ENCODE peak calls at places on chromosomes 6 and 20, in eight cellular contexts. N is AG09309; Q is NT2/D1; V is naive thymus-derived CD8-positive, alpha-beta T cell; B is Calu3; F is A673; C is CD8-positive, alpha-beta T cell; X is left cardiac atrium. R is an unnamed sample.

GRCh38 chr6:21082091-21082490 is 511.5 kb upstream of the SOX4 start:
- DNase-seq in N (no peak), Q (no peak), V (no peak), B (no peak), F (no peak), C (no peak), X (no peak), R (no peak)

GRCh38 chr6:37516920-37517405 is 17.3 kb upstream of the CCDC167 start:
- DNase-seq in N (no peak), Q (no peak), V (no peak), B (no peak), F (no peak), C (no peak), X (no peak), R (no peak)

GRCh38 chr6:15793288-15793687 is 130.5 kb upstream of the DTNBP1 start:
- DNase-seq in N (peak; percentile 21), Q (no peak), V (no peak), B (peak; percentile 11), F (no peak), C (no peak), X (no peak), R (peak; percentile 18)

GRCh38 chr6:34834789-34835518 is 43.1 kb downstream of the BLTP3A start:
- DNase-seq in N (peak; percentile 18), Q (no peak), V (no peak), B (no peak), F (no peak), C (no peak), X (no peak), R (peak; percentile 47)

GRCh38 chr20:50259705-50260479 is 69.3 kb downstream of the CEBPB start:
- DNase-seq in N (no peak), Q (no peak), V (no peak), B (no peak), F (no peak), C (no peak), X (peak; percentile 72), R (no peak)

GRCh38 chr6:43771210-43771857 is 1.3 kb downstream of the VEGFA start:
- DNase-seq in N (no peak), Q (no peak), V (peak; percentile 34), B (peak; percentile 64), F (peak; percentile 72), C (peak; percentile 41), X (peak; percentile 79), R (peak; percentile 80)

GRCh38 chr20:39785252-39785917 is 823.2 kb downstream of the DHX35 start:
- DNase-seq in N (no peak), Q (no peak), V (no peak), B (no peak), F (no peak), C (no peak), X (no peak), R (no peak)

GRCh38 chr20:7090001-7090400 is 322.5 kb downstream of the BMP2 start:
- DNase-seq in N (no peak), Q (no peak), V (no peak), B (no peak), F (no peak), C (no peak), X (no peak), R (no peak)

GRCh38 chr6:161181136-161181535 is 92.7 kb downstream of the AGPAT4 start:
- DNase-seq in N (no peak), Q (no peak), V (no peak), B (no peak), F (no peak), C (no peak), X (no peak), R (no peak)

GRCh38 chr20:39640147-39640546 is 678.0 kb downstream of the DHX35 start:
- DNase-seq in N (no peak), Q (no peak), V (no peak), B (no peak), F (no peak), C (no peak), X (no peak), R (no peak)

GRCh38 chr6:143596857-143597256 is 80.9 kb upstream of the PHACTR2 start:
- DNase-seq in N (no peak), Q (no peak), V (no peak), B (no peak), F (no peak), C (no peak), X (peak; percentile 66), R (peak; percentile 75)

GRCh38 chr6:166556871-166557322 is 29.6 kb downstream of the RAMACL start:
- DNase-seq in N (peak; percentile 86), Q (no peak), V (no peak), B (peak; percentile 94), F (peak; percentile 57), C (no peak), X (peak; percentile 86), R (peak; percentile 72)

GRCh38 chr6:41156771-41157170 is 2.6 kb upstream of the TREML1 start:
- DNase-seq in N (no peak), Q (no peak), V (no peak), B (no peak), F (no peak), C (no peak), X (no peak), R (no peak)

GRCh38 chr6:137105375-137105774 is 60.6 kb upstream of the IL20RA start:
- DNase-seq in N (no peak), Q (no peak), V (no peak), B (no peak), F (no peak), C (no peak), X (no peak), R (no peak)

GRCh38 chr6:168297643-168298042 is 21.9 kb downstream of the DACT2 start:
- DNase-seq in N (no peak), Q (no peak), V (no peak), B (no peak), F (no peak), C (no peak), X (no peak), R (no peak)

GRCh38 chr6:170174771-170175643 is 115.9 kb downstream of the DLL1 start:
- DNase-seq in N (no peak), Q (no peak), V (no peak), B (no peak), F (no peak), C (no peak), X (no peak), R (no peak)

GRCh38 chr6:113457156-113457555 is 400.0 kb upstream of the MARCKS start:
- DNase-seq in N (peak; percentile 96), Q (no peak), V (no peak), B (no peak), F (no peak), C (no peak), X (peak; percentile 59), R (no peak)

GRCh38 chr6:168132531-168133184 is 53.6 kb upstream of the FRMD1 start:
- DNase-seq in N (peak; percentile 67), Q (no peak), V (no peak), B (peak; percentile 67), F (peak; percentile 53), C (no peak), X (peak; percentile 72), R (peak; percentile 87)

GRCh38 chr6:78611886-78612480 is 255.4 kb upstream of the IRAK1BP1 start:
- DNase-seq in N (no peak), Q (no peak), V (no peak), B (no peak), F (peak; percentile 30), C (no peak), X (no peak), R (no peak)